ENCODE peak calls at places on chromosome 18, in six cellular contexts. Y, B, I, F, S and A are unnamed samples.
A peak's percentile ranks its signal among the peaks of the same experiment; 100 is the strongest.

GRCh38 chr18:44715245-44715644 is 34.6 kb downstream of the SETBP1 start:
- DNase-seq in B (no peak), Y (no peak), F (no peak), I (no peak), S (no peak), A (no peak)

GRCh38 chr18:63320690-63321265 is 1.2 kb upstream of the BCL2 start:
- DNase-seq in F (no peak), Y (no peak), B (no peak), S (peak; percentile 15), I (peak; percentile 35), A (no peak)

GRCh38 chr18:35112696-35113095 is 71.5 kb downstream of the MAPRE2 start:
- DNase-seq in S (no peak), F (no peak), Y (no peak), B (no peak), I (no peak), A (no peak)

GRCh38 chr18:10421859-10422258 is 32.6 kb upstream of the APCDD1 start:
- DNase-seq in I (no peak), F (no peak), Y (no peak), B (no peak), S (no peak), A (no peak)

GRCh38 chr18:8247700-8248099 is 361.5 kb upstream of the RAB12 start:
- DNase-seq in S (no peak), Y (no peak), B (no peak), I (no peak), F (no peak), A (no peak)

GRCh38 chr18:48804856-48805610 is 145.7 kb downstream of the SMAD7 start:
- DNase-seq in Y (no peak), S (no peak), I (no peak), B (no peak), F (no peak), A (no peak)

GRCh38 chr18:24567199-24567598 is 106.8 kb downstream of the HRH4 start:
- DNase-seq in I (no peak), Y (no peak), S (no peak), F (no peak), B (peak; percentile 19), A (no peak)

GRCh38 chr18:49225160-49225559 is 235.3 kb downstream of the DYM start:
- DNase-seq in I (no peak), F (no peak), Y (no peak), S (no peak), B (no peak), A (no peak)

GRCh38 chr18:25842665-25843064 is 247.7 kb downstream of the SS18 start:
- DNase-seq in F (no peak), I (no peak), B (no peak), Y (no peak), S (no peak), A (no peak)

GRCh38 chr18:35185771-35186170 is 55.1 kb upstream of the ZNF397 start:
- DNase-seq in I (no peak), F (no peak), S (no peak), Y (no peak), B (no peak), A (no peak)

GRCh38 chr18:61502472-61502871 is 169.2 kb downstream of the CDH20 start:
- DNase-seq in Y (peak; percentile 35), I (peak; percentile 31), S (peak; percentile 21), B (no peak), F (peak; percentile 5), A (peak; percentile 28)

GRCh38 chr18:28114472-28114871 is 62.5 kb downstream of the CDH2 start:
- DNase-seq in I (no peak), B (no peak), F (no peak), S (no peak), Y (no peak), A (no peak)

GRCh38 chr18:37161491-37161890 is 332.6 kb downstream of the KIAA1328 start:
- DNase-seq in F (no peak), Y (no peak), I (no peak), B (no peak), S (no peak), A (no peak)

GRCh38 chr18:11850821-11851155 is 425 bp upstream of the CHMP1B start:
- DNase-seq in F (no peak), I (no peak), S (no peak), Y (no peak), B (no peak), A (no peak)

GRCh38 chr18:29652797-29653196 is 1389.7 kb downstream of the DSC3 start:
- DNase-seq in S (no peak), F (no peak), I (no peak), Y (no peak), B (no peak), A (no peak)

DNA sequence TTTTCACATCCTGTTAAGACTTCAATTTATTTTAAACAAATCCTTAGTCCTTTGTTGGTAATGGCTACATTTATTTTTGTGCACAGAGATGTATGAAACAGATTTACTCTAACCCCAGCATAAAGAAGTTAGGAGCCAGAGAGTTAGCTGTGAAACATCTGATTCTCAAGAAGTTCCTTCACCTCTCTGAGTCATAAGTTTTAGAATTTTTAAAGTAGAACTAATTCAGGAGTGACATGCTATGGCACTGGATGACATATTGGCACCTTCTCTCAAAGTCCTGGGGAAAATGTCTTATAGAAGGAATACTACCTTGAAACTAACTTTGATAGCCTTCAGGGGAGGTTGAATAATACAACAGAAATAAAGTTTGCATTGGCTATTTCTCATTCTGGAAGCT is 6.4 kb upstream of the DSG2 start:
- DNase-seq in Y (no peak), I (no peak), F (no peak), S (no peak), B (no peak), A (no peak)
- H3K4me1 ChIP-seq in Y (peaks cover 56% of the 10 kb centered on the region), I (peaks cover 2% of the 10 kb centered on the region), F (peaks cover 7% of the 10 kb centered on the region), S (no peaks in the 10 kb centered on the region), B (no peaks in the 10 kb centered on the region), A (no peaks in the 10 kb centered on the region)

GRCh38 chr18:57585846-57586242 is 658 bp downstream of the FECH start:
- DNase-seq in F (no peak), Y (no peak), B (no peak), I (no peak), S (no peak), A (no peak)

GRCh38 chr18:57585421-57585820 is 1.1 kb downstream of the FECH start:
- DNase-seq in I (no peak), F (no peak), Y (no peak), B (no peak), S (no peak), A (no peak)

GRCh38 chr18:57583297-57583835 is 3.1 kb downstream of the FECH start:
- DNase-seq in F (no peak), I (peak; percentile 70), Y (no peak), S (no peak), B (no peak), A (no peak)

GRCh38 chr18:57579928-57580327 is 6.6 kb downstream of the FECH start:
- DNase-seq in S (no peak), I (no peak), B (no peak), Y (no peak), F (no peak), A (no peak)

GRCh38 chr18:57581301-57581934 is 5.1 kb downstream of the FECH start:
- DNase-seq in S (no peak), B (no peak), Y (no peak), I (no peak), F (peak; percentile 42), A (no peak)
- TF ChIP-seq ZNF274 in S (no peak), B (no peak), Y (no peak), I (no peak), F (no peak), A (no peak)

DNA sequence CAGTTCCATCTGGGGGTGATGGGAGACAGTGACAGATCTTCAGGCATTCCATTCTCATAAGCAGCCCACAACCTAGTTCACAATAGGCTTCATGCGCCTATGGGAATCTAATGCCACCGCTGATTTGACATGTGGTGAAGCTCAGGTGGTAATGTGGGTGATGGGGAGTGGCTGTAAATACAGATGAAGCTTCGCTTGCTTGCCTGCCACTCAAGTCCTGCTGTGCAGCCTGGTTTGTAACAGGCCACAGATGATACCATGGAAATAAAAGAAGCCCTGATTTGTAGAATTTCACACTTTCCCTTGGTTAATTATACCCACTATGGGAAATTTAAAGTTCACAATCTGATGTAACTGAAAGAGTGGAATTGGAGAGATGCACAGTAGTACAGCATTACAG is 40.5 kb upstream of the CXXC1 start:
- DNase-seq in F (no peak), B (no peak), I (no peak), Y (no peak), S (no peak), A (no peak)
- H3K9me3 ChIP-seq in F (peaks cover 8% of the 10 kb centered on the region), B (no peaks in the 10 kb centered on the region), I (no peaks in the 10 kb centered on the region), Y (no peaks in the 10 kb centered on the region), S (peaks cover 7% of the 10 kb centered on the region), A (peaks cover 8% of the 10 kb centered on the region)

GRCh38 chr18:46156124-46156745 is 52.0 kb downstream of the HAUS1 start:
- DNase-seq in Y (no peak), F (no peak), S (no peak), B (no peak), I (no peak), A (no peak)
- H3K4me1 ChIP-seq in Y (peaks cover 53% of the 10 kb centered on the region), F (peaks cover 8% of the 10 kb centered on the region), S (peaks cover 18% of the 10 kb centered on the region), B (peaks cover 11% of the 10 kb centered on the region), I (peaks cover 40% of the 10 kb centered on the region), A (peaks cover 16% of the 10 kb centered on the region)

DNA sequence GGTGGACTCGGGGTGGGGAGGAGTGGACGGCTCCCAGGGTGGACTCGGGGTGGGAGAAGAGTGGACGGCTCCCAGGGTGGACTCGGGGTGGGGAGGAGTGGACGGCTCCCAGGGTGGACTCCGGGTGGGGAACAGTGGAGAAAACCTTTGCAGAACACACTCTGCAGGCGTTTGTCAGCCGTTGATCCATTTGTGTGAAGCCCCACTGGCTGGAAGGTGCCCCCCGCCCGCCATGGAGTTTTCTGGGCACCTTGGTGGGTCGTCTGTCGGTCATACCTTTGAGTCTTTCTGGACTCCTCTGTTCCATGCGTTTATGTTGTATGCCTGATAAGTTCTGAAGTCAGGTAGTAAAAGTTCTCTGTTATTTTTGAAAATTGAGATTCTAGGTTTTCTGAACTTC is 12.5 kb downstream of the CTDP1 start:
- DNase-seq in F (no peak), I (no peak), B (no peak), Y (no peak), S (no peak), A (no peak)
- TF ChIP-seq ZNF274 in F (no peak), I (no peak), B (no peak), Y (no peak), S (no peak), A (no peak)

GRCh38 chr18:14104906-14105748 is 27.1 kb downstream of the ZNF519 start:
- DNase-seq in F (no peak), B (no peak), I (no peak), S (peak; percentile 6), Y (no peak), A (no peak)

GRCh38 chr18:14106906-14107305 is 25.3 kb downstream of the ZNF519 start:
- DNase-seq in F (no peak), S (no peak), I (no peak), Y (no peak), B (no peak), A (no peak)
- H3K9me3 ChIP-seq in F (peaks cover 10% of the 10 kb centered on the region), S (peaks cover 53% of the 10 kb centered on the region), I (no peaks in the 10 kb centered on the region), Y (peaks cover 35% of the 10 kb centered on the region), B (peaks cover 32% of the 10 kb centered on the region), A (peaks cover 70% of the 10 kb centered on the region)